ENCODE peak calls at places on chromosome 6, in six cellular contexts. F is GM12865, H is MV-4-11, C is lung microvascular endothelial cell, P is smooth muscle cell of the brain vasculature, M is A549. W is an unnamed sample.

GRCh38 chr6:149636116-149636515 is 12.4 kb downstream of the KATNA1 start:
- DNase-seq in M (no peak), H (no peak), C (no peak), P (no peak), F (no peak), W (no peak)

GRCh38 chr6:154921482-154921881 is 73.6 kb upstream of the TIAM2 start:
- DNase-seq in F (peak), H (peak), C (no peak), P (no peak), M (no peak), W (no peak)

GRCh38 chr6:106520711-106521367 is 108.5 kb downstream of the RTN4IP1 start:
- DNase-seq in C (no peak), P (no peak), F (peak), M (no peak), H (peak), W (peak)

GRCh38 chr6:41734666-41735426 is 562 bp downstream of the TFEB start:
- DNase-seq in C (peak), M (peak), F (peak), H (peak), P (no peak), W (peak)

GRCh38 chr6:32110632-32111031 is 1.5 kb upstream of the TNXB start:
- DNase-seq in M (no peak), F (no peak), P (no peak), C (no peak), H (no peak), W (no peak)

GRCh38 chr6:2038096-2038495 is 207.3 kb downstream of the GMDS start:
- DNase-seq in F (no peak), C (no peak), H (no peak), P (no peak), M (no peak), W (no peak)

GRCh38 chr6:15504040-15504491 is 158.8 kb downstream of the DTNBP1 start:
- DNase-seq in F (no peak), C (peak), P (no peak), M (no peak), H (no peak), W (no peak)

GRCh38 chr6:131694832-131695426 is 6.3 kb downstream of the OR2A4 start:
- DNase-seq in H (peak), P (peak), F (peak), M (peak), C (peak), W (peak)

GRCh38 chr6:155181498-155181897 is 82.3 kb upstream of the CLDN20 start:
- DNase-seq in F (peak), H (no peak), C (peak), M (no peak), P (no peak), W (peak)

GRCh38 chr6:5103250-5103649 is 18.1 kb downstream of the PPP1R3G start:
- DNase-seq in F (no peak), P (no peak), H (no peak), C (no peak), M (no peak), W (no peak)

GRCh38 chr6:24658573-24659511 is 7.9 kb downstream of the TDP2 start:
- DNase-seq in C (no peak), M (peak), H (no peak), P (no peak), F (no peak), W (no peak)

GRCh38 chr6:87333591-87334181 is 4.6 kb upstream of the GJB7 start:
- DNase-seq in P (no peak), C (no peak), M (no peak), F (no peak), H (peak), W (no peak)

GRCh38 chr6:19691465-19692167 is 145.6 kb upstream of the ID4 start:
- DNase-seq in C (no peak), M (no peak), P (no peak), F (no peak), H (no peak), W (no peak)

GRCh38 chr6:44470106-44470446 is 82.6 kb downstream of the CDC5L start:
- DNase-seq in P (no peak), H (no peak), F (no peak), C (no peak), M (no peak), W (no peak)

GRCh38 chr6:56649053-56649769 is 6.5 kb upstream of the DST start:
- DNase-seq in F (no peak), P (no peak), C (peak), H (no peak), M (no peak), W (no peak)

GRCh38 chr6:36029464-36029863 is 1.9 kb downstream of the MAPK14 start:
- DNase-seq in H (peak), F (no peak), P (no peak), M (no peak), C (peak), W (no peak)

GRCh38 chr6:124069230-124069815 is 265.7 kb downstream of the NKAIN2 start:
- DNase-seq in M (no peak), H (no peak), C (no peak), F (no peak), P (no peak), W (no peak)

GRCh38 chr6:722608-723007 is 29.7 kb upstream of the EXOC2 start:
- DNase-seq in P (no peak), C (no peak), F (peak), M (no peak), H (peak), W (no peak)

GRCh38 chr6:145257757-145258521 is 477.4 kb downstream of the EPM2A start:
- DNase-seq in F (no peak), C (no peak), M (no peak), P (no peak), H (no peak), W (no peak)

GRCh38 chr6:127069659-127070279 is 48.7 kb upstream of the RSPO3 start:
- DNase-seq in M (peak), C (peak), H (no peak), P (no peak), F (peak), W (peak)

GRCh38 chr6:96626749-96627353 is 63.9 kb downstream of the FHL5 start:
- DNase-seq in P (no peak), M (peak), H (peak), F (peak), C (peak), W (peak)

GRCh38 chr6:36958775-36959554 is 4.4 kb downstream of the PI16 start:
- DNase-seq in C (no peak), F (no peak), M (no peak), P (no peak), H (no peak), W (no peak)

GRCh38 chr6:22435151-22435550 is 134.2 kb upstream of the HDGFL1 start:
- DNase-seq in C (no peak), F (no peak), H (no peak), P (no peak), M (no peak), W (no peak)